ENCODE peak calls at places on chromosomes 12 and 14, in nine cellular contexts. One of them, this sample, is unnamed.

GRCh38 chr12:41310367-41310766 is 122.2 kb downstream of the PDZRN4 start:
- DNase-seq in LNCaP clone FGC: no peak
- DNase-seq in psoas muscle: no peak
- DNase-seq in occipital lobe: no peak
- DNase-seq in C1 segment of cervical spinal cord: no peak
- DNase-seq in AG08396: no peak
- DNase-seq in tibial artery: no peak
- DNase-seq in GM04504: no peak
- DNase-seq in HS-5: no peak
- DNase-seq in this sample: no peak

GRCh38 chr12:116544656-116545055 is 14.5 kb upstream of the MAP1LC3B2 start:
- DNase-seq in C1 segment of cervical spinal cord: no peak
- DNase-seq in occipital lobe: no peak
- DNase-seq in GM04504: no peak
- DNase-seq in AG08396: no peak
- DNase-seq in LNCaP clone FGC: peak; percentile 31
- DNase-seq in psoas muscle: peak; percentile 60
- DNase-seq in HS-5: no peak
- DNase-seq in tibial artery: peak; percentile 79
- DNase-seq in this sample: no peak

GRCh38 chr12:103495783-103496456 is at the start of gene C12orf42:
- DNase-seq in AG08396: peak; percentile 44
- DNase-seq in C1 segment of cervical spinal cord: no peak
- DNase-seq in GM04504: peak; percentile 3
- DNase-seq in LNCaP clone FGC: no peak
- DNase-seq in psoas muscle: peak; percentile 11
- DNase-seq in HS-5: no peak
- DNase-seq in tibial artery: no peak
- DNase-seq in occipital lobe: peak; percentile 18
- DNase-seq in this sample: no peak

GRCh38 chr14:53167602-53168328 is 14.6 kb upstream of the DDHD1 start:
- DNase-seq in GM04504: peak; percentile 46
- DNase-seq in tibial artery: no peak
- DNase-seq in occipital lobe: no peak
- DNase-seq in C1 segment of cervical spinal cord: no peak
- DNase-seq in AG08396: peak; percentile 23
- DNase-seq in HS-5: no peak
- DNase-seq in LNCaP clone FGC: no peak
- DNase-seq in psoas muscle: no peak
- DNase-seq in this sample: no peak

GRCh38 chr12:12779529-12779928 is 5.9 kb upstream of the APOLD1 start:
- DNase-seq in occipital lobe: no peak
- DNase-seq in LNCaP clone FGC: peak; percentile 94
- DNase-seq in tibial artery: no peak
- DNase-seq in psoas muscle: no peak
- DNase-seq in AG08396: peak; percentile 43
- DNase-seq in C1 segment of cervical spinal cord: no peak
- DNase-seq in GM04504: peak; percentile 73
- DNase-seq in HS-5: peak; percentile 81
- DNase-seq in this sample: peak; percentile 63

GRCh38 chr12:795305-795704 is 42.9 kb downstream of the WNK1 start:
- DNase-seq in C1 segment of cervical spinal cord: no peak
- DNase-seq in occipital lobe: no peak
- DNase-seq in GM04504: no peak
- DNase-seq in AG08396: no peak
- DNase-seq in LNCaP clone FGC: no peak
- DNase-seq in tibial artery: no peak
- DNase-seq in HS-5: no peak
- DNase-seq in psoas muscle: no peak
- DNase-seq in this sample: no peak

GRCh38 chr12:40192704-40193255 is 32.0 kb upstream of the LRRK2 start:
- DNase-seq in psoas muscle: no peak
- DNase-seq in HS-5: no peak
- DNase-seq in GM04504: no peak
- DNase-seq in C1 segment of cervical spinal cord: no peak
- DNase-seq in tibial artery: no peak
- DNase-seq in LNCaP clone FGC: no peak
- DNase-seq in AG08396: no peak
- DNase-seq in occipital lobe: no peak
- DNase-seq in this sample: no peak

GRCh38 chr12:122471324-122472226 is 29.2 kb downstream of the ZCCHC8 start:
- DNase-seq in HS-5: peak; percentile 51
- DNase-seq in LNCaP clone FGC: peak; percentile 18
- DNase-seq in psoas muscle: no peak
- DNase-seq in GM04504: peak; percentile 38
- DNase-seq in AG08396: peak; percentile 29
- DNase-seq in C1 segment of cervical spinal cord: no peak
- DNase-seq in occipital lobe: no peak
- DNase-seq in tibial artery: no peak
- DNase-seq in this sample: peak; percentile 23

GRCh38 chr12:25040593-25040992 is 91.7 kb upstream of the BCAT1 start:
- DNase-seq in LNCaP clone FGC: no peak
- DNase-seq in psoas muscle: no peak
- DNase-seq in occipital lobe: no peak
- DNase-seq in AG08396: no peak
- DNase-seq in tibial artery: no peak
- DNase-seq in C1 segment of cervical spinal cord: no peak
- DNase-seq in GM04504: no peak
- DNase-seq in HS-5: no peak
- DNase-seq in this sample: no peak

GRCh38 chr12:68565391-68565903 is 45.3 kb upstream of the RAP1B start:
- DNase-seq in HS-5: peak; percentile 88
- DNase-seq in psoas muscle: no peak
- DNase-seq in occipital lobe: no peak
- DNase-seq in C1 segment of cervical spinal cord: no peak
- DNase-seq in tibial artery: no peak
- DNase-seq in GM04504: peak; percentile 98
- DNase-seq in LNCaP clone FGC: no peak
- DNase-seq in AG08396: peak; percentile 60
- DNase-seq in this sample: no peak

GRCh38 chr12:6465467-6466183 is 4.9 kb downstream of the VAMP1 start:
- DNase-seq in LNCaP clone FGC: peak; percentile 26
- DNase-seq in AG08396: peak; percentile 72
- DNase-seq in HS-5: no peak
- DNase-seq in tibial artery: no peak
- DNase-seq in C1 segment of cervical spinal cord: no peak
- DNase-seq in occipital lobe: no peak
- DNase-seq in psoas muscle: no peak
- DNase-seq in GM04504: peak; percentile 52
- DNase-seq in this sample: no peak

This sample was measured in keratinocyte.